ENCODE peak calls at places on chromosomes 6 and 20, in nine cellular contexts. L is NT2/D1; Y is right lobe of liver; W is esophagus squamous epithelium; Q is A549; G is heart right ventricle; H is foreskin keratinocyte; R is effector memory CD4-positive, alpha-beta T cell; T is cardiac muscle cell. K is an unnamed sample. For H3K4me1, the result is how much of the 10 kb centered on the place peaks cover.

GRCh38 chr6:140494321-140495085 is 1120.1 kb upstream of the CITED2 start:
- DNase-seq in L (no peak), Y (no peak), W (no peak), Q (no peak), G (no peak), H (peak), R (no peak), T (no peak), K (no peak)

GRCh38 chr6:87104657-87105056 is 9.8 kb upstream of the CGA start:
- DNase-seq in L (no peak), Y (no peak), W (no peak), Q (no peak), G (no peak), H (no peak), R (no peak), T (no peak), K (no peak)

GRCh38 chr6:99016355-99016754 is 68.6 kb upstream of the FBXL4 start:
- DNase-seq in L (no peak), Y (no peak), W (no peak), Q (no peak), G (no peak), H (no peak), R (no peak), T (no peak), K (no peak)

GRCh38 chr20:62203378-62204030 is 16.6 kb downstream of the HRH3 start:
- DNase-seq in L (no peak), Y (peak), W (no peak), Q (no peak), G (peak), H (peak), R (no peak), T (peak), K (peak)

GRCh38 chr6:6333498-6333897 is 13.0 kb upstream of the F13A1 start:
- DNase-seq in L (no peak), Y (no peak), W (no peak), Q (no peak), G (no peak), H (peak), R (no peak), T (no peak), K (peak)

GRCh38 chr6:40882321-40882720 is 156.7 kb downstream of the UNC5CL start:
- DNase-seq in L (no peak), Y (no peak), W (no peak), Q (no peak), G (no peak), H (no peak), R (no peak), T (no peak), K (no peak)

GRCh38 chr6:111782161-111782809 is 91.0 kb downstream of the FYN start:
- DNase-seq in L (no peak), Y (no peak), W (no peak), Q (no peak), G (no peak), H (no peak), R (no peak), T (no peak), K (no peak)

GRCh38 chr6:163014736-163015135 is 287.0 kb downstream of the PACRG start:
- DNase-seq in L (no peak), Y (no peak), W (no peak), Q (no peak), G (no peak), H (no peak), R (no peak), T (no peak), K (no peak)

GRCh38 chr6:41531591-41532582 is 14.3 kb upstream of the FOXP4 start:
- DNase-seq in L (no peak), Y (no peak), W (no peak), Q (no peak), G (no peak), H (no peak), R (no peak), T (peak), K (peak)

GRCh38 chr6:109687271-109687721 is 3.7 kb downstream of the AK9 start:
- DNase-seq in L (no peak), Y (no peak), W (no peak), Q (no peak), G (no peak), H (peak), R (no peak), T (peak), K (peak)

GRCh38 chr20:64082126-64082638 is 2.0 kb downstream of the LKAAEAR1 start:
- DNase-seq in L (no peak), Y (no peak), W (no peak), Q (no peak), G (no peak), H (no peak), R (no peak), T (no peak), K (no peak)

GRCh38 chr6:37984578-37984977 is 165.1 kb downstream of the ZFAND3 start:
- DNase-seq in L (no peak), Y (no peak), W (no peak), Q (no peak), G (no peak), H (peak), R (no peak), T (no peak), K (no peak)
- H3K4me1 ChIP-seq in L (under half), Y (half or more), W (under half), Q (under half), G (under half), H (under half), R (under half), T (under half), K (under half)

DNA sequence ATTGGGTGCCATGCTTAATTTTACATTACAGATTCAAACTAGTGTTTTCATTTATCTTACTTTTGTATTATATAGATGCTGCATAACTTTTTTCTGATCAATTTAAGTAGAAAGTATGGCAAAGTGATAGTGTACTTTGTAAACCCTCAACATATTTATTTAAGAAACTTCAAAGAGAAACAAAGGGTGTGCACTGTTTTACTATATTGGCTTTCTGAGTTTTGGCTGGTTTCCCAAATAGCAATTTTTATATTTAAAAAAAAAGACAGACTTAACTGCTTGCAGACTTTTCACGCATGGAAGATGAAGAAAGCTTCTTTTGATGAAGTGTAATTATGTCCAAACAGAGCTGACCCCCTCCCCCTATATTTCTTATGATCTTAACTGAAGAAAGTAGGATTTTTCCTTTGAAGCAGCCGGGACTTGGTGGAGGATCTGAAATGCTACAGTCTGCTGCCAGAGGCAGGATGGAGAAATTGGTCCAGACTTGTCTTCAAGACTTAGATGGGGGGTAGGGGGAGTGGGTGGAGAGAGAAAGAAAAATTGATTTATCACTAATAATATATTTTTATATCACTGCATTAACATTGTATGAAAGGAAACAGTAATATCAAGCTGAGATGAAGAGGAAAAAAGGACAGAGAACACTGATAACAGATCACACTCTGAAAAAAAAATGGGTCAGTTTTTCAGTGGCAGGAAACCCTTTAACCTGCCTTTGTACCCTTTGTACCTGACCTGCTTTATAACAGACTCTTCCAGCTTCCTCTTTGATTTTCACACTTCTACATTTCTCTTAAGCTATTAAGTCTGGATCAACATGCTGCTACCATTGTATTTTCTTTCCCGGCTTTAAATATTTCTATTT is 56.0 kb upstream of the SUPT3H start:
- DNase-seq in L (no peak), Y (no peak), W (no peak), Q (no peak), G (no peak), H (no peak), R (no peak), T (no peak), K (no peak)
- H3K4me1 ChIP-seq in L (under half), Y (under half), W (under half), Q (under half), G (under half), H (half or more), R (under half), T (under half), K (half or more)

DNA sequence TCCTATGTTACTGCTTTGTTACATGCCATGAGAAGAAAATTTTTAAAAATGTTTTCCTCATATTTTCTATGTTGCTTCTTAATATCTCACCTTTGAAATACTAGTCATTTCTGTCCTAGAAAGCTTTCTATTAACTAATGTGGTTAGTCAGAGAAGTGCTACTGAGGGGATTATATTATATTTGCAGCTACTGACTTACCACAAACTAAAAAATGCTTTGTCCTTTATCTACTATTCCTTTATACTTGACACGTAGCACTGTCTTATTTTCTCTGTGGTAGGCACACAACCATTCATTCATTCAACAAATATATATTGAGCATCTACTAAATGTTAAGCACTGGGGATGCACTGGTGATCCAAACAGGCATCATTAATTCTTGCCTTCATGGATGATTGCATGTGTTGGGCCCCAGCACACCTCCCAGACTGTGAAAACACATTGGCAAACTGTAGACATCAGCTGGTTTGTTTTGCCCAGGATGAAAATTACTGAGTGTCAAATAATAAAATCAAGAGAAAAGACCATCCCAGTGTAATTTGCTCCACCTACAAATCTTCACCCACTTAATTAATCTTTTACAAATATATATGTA is 10.7 kb upstream of the MLIP start:
- DNase-seq in L (no peak), Y (no peak), W (no peak), Q (no peak), G (no peak), H (no peak), R (no peak), T (no peak), K (no peak)
- H3K4me1 ChIP-seq in L (under half), Y (under half), W (under half), Q (under half), G (under half), H (under half), R (under half), T (under half), K (under half)

GRCh38 chr6:135087803-135088202 is 33.2 kb upstream of the HBS1L start:
- DNase-seq in L (no peak), Y (no peak), W (no peak), Q (no peak), G (no peak), H (no peak), R (peak), T (no peak), K (no peak)

GRCh38 chr6:135084916-135085269 is 30.3 kb upstream of the HBS1L start:
- DNase-seq in L (no peak), Y (no peak), W (no peak), Q (no peak), G (no peak), H (no peak), R (no peak), T (no peak), K (no peak)

GRCh38 chr6:135087403-135087802 is 32.8 kb upstream of the HBS1L start:
- DNase-seq in L (no peak), Y (no peak), W (no peak), Q (peak), G (no peak), H (no peak), R (no peak), T (no peak), K (peak)

GRCh38 chr6:135085700-135086413 is 31.2 kb upstream of the HBS1L start:
- DNase-seq in L (no peak), Y (no peak), W (no peak), Q (no peak), G (no peak), H (no peak), R (no peak), T (no peak), K (no peak)

DNA sequence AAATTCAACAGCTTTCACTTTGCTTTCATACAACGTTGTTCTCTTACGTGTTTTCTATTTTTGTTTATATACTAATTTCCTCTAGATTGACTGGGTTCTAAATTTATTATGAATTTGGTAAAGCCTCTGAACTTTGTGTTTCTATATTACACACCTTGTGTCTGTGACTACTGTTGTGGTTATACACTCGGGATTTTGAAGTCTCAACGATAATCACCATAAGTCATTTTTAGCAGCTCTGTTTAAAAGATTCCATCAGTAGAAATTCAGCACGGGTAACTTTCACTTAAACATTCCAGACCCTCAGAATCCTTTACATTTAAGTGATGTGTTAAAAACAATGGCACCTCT is 31.8 kb upstream of the HBS1L start:
- DNase-seq in L (no peak), Y (no peak), W (no peak), Q (no peak), G (no peak), H (no peak), R (no peak), T (no peak), K (no peak)
- H3K4me1 ChIP-seq in L (under half), Y (under half), W (under half), Q (under half), G (under half), H (under half), R (under half), T (under half), K (under half)

GRCh38 chr20:33441142-33441955 is 2.2 kb downstream of the SNTA1 start:
- DNase-seq in L (no peak), Y (no peak), W (no peak), Q (no peak), G (peak), H (no peak), R (no peak), T (no peak), K (no peak)

GRCh38 chr20:33442136-33443005 is 1.2 kb downstream of the SNTA1 start:
- DNase-seq in L (no peak), Y (no peak), W (no peak), Q (no peak), G (no peak), H (no peak), R (no peak), T (no peak), K (no peak)

GRCh38 chr20:33443512-33444239 is at the start of gene SNTA1:
- DNase-seq in L (peak), Y (peak), W (peak), Q (peak), G (peak), H (peak), R (peak), T (peak), K (peak)

GRCh38 chr20:33444797-33445560 is 1.4 kb upstream of the SNTA1 start:
- DNase-seq in L (no peak), Y (no peak), W (no peak), Q (peak), G (peak), H (peak), R (no peak), T (no peak), K (no peak)

DNA sequence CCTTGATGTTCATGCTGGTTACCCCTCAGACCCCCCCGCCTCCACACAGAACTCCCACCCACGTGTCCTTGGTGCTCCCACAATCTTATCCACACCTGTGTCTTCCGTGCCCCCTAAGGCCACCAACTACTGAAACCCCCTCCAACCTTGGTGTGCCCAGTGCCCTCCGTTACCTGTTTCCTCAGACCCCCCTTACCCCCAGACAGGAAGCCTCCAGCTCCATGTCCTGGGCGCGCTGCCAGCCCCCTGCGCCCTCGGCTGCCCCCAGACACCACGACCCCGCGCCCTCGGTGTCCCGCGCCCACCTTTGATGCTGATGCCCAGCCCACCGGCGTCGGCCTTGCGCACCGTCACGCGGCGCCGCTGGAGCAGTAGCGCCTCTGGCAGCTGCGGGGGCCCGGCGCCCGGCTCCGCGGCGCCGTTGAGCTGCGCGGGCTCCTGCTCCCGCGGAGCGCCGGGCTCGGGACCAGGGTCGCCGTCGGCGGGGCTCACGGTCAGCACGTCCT is 504 bp downstream of the SNTA1 start:
- DNase-seq in L (no peak), Y (peak), W (no peak), Q (no peak), G (peak), H (no peak), R (peak), T (no peak), K (no peak)
- H3K4me1 ChIP-seq in L (under half), Y (under half), W (under half), Q (under half), G (under half), H (under half), R (under half), T (under half), K (under half)

GRCh38 chr6:167682546-167683027 is 144.1 kb upstream of the AFDN start:
- DNase-seq in L (no peak), Y (no peak), W (no peak), Q (no peak), G (no peak), H (no peak), R (no peak), T (no peak), K (no peak)
- H3K4me1 ChIP-seq in L (under half), Y (under half), W (under half), Q (under half), G (under half), H (under half), R (under half), T (under half), K (under half)

GRCh38 chr20:40982415-40983145 is 46.0 kb upstream of the TOP1 start:
- DNase-seq in L (no peak), Y (no peak), W (no peak), Q (no peak), G (no peak), H (no peak), R (no peak), T (no peak), K (no peak)
- H3K4me1 ChIP-seq in L (under half), Y (under half), W (under half), Q (under half), G (under half), H (under half), R (under half), T (under half), K (under half)

GRCh38 chr6:75427342-75427741 is 66.3 kb downstream of the FILIP1 start:
- DNase-seq in L (no peak), Y (no peak), W (no peak), Q (no peak), G (no peak), H (no peak), R (no peak), T (no peak), K (no peak)
- H3K4me1 ChIP-seq in L (under half), Y (under half), W (under half), Q (under half), G (under half), H (under half), R (under half), T (under half), K (under half)

GRCh38 chr6:166109608-166110007 is 58.0 kb downstream of the TBXT start:
- DNase-seq in L (no peak), Y (no peak), W (no peak), Q (no peak), G (no peak), H (no peak), R (no peak), T (no peak), K (no peak)
- H3K4me1 ChIP-seq in L (under half), Y (under half), W (under half), Q (under half), G (under half), H (under half), R (under half), T (under half), K (under half)

K was measured in A673.